ENCODE peak calls at places on chromosomes 5 and 9, in nine cellular contexts. F, C, J, D, K, E, U, Z and A are unnamed samples.

GRCh38 chr9:131641618-131642495 is 96.5 kb downstream of the PRRT1B start:
- DNase-seq in F (no peak), C (peak), J (no peak), D (no peak), K (no peak), E (no peak), U (no peak), Z (no peak), A (no peak)

GRCh38 chr5:36724429-36725332 is 118.3 kb downstream of the SLC1A3 start:
- DNase-seq in F (no peak), C (peak), J (no peak), D (peak), K (peak), E (peak), U (no peak), Z (peak), A (no peak)

GRCh38 chr9:91346644-91347043 is 15.1 kb downstream of the AUH start:
- DNase-seq in F (no peak), C (no peak), J (no peak), D (no peak), K (no peak), E (no peak), U (no peak), Z (no peak), A (no peak)

GRCh38 chr9:69027355-69028097 is 8.0 kb upstream of the FXN start:
- DNase-seq in F (peak), C (peak), J (peak), D (peak), K (peak), E (peak), U (peak), Z (peak), A (no peak)

GRCh38 chr5:151569132-151570046 is 21.7 kb downstream of the FAT2 start:
- DNase-seq in F (no peak), C (no peak), J (no peak), D (no peak), K (no peak), E (peak), U (no peak), Z (no peak), A (no peak)

GRCh38 chr5:118793091-118793490 is 195.3 kb downstream of the DTWD2 start:
- DNase-seq in F (no peak), C (no peak), J (no peak), D (no peak), K (no peak), E (no peak), U (no peak), Z (no peak), A (no peak)

GRCh38 chr9:137604345-137605145 is 941 bp upstream of the ARRDC1 start:
- DNase-seq in F (peak), C (no peak), J (no peak), D (no peak), K (no peak), E (no peak), U (no peak), Z (peak), A (no peak)

GRCh38 chr5:55096860-55097259 is 5.6 kb upstream of the GZMA start:
- DNase-seq in F (no peak), C (peak), J (no peak), D (peak), K (peak), E (no peak), U (no peak), Z (no peak), A (no peak)

GRCh38 chr9:76153902-76154629 is 240.2 kb downstream of the RFK start:
- DNase-seq in F (no peak), C (no peak), J (no peak), D (no peak), K (no peak), E (no peak), U (no peak), Z (no peak), A (no peak)

GRCh38 chr5:177389368-177390169 is 5.3 kb downstream of the SLC34A1 start:
- DNase-seq in F (no peak), C (peak), J (no peak), D (peak), K (peak), E (peak), U (no peak), Z (no peak), A (no peak)

GRCh38 chr5:320524-321232 is 836 bp upstream of the AHRR start:
- DNase-seq in F (no peak), C (no peak), J (no peak), D (no peak), K (no peak), E (no peak), U (no peak), Z (no peak), A (no peak)

GRCh38 chr5:38013107-38013506 is 173.3 kb upstream of the GDNF start:
- DNase-seq in F (no peak), C (no peak), J (no peak), D (no peak), K (no peak), E (no peak), U (no peak), Z (no peak), A (no peak)

GRCh38 chr9:127963359-127964064 is 17.3 kb downstream of the EEIG1 start:
- DNase-seq in F (no peak), C (no peak), J (no peak), D (no peak), K (no peak), E (no peak), U (no peak), Z (no peak), A (no peak)

GRCh38 chr5:173880306-173880985 is 7.7 kb upstream of the CPEB4 start:
- DNase-seq in F (no peak), C (no peak), J (no peak), D (no peak), K (no peak), E (peak), U (no peak), Z (no peak), A (no peak)